ENCODE peak calls at places on chromosomes 1 and 21, in four cellular contexts. R is EL, E is NCI-H2081 treated with DMSO at 0.1 percent for 48 hours, B is activated T-helper 1 cell treated with Interleukin-2 at 50 U/mL for 16 hours. P is an unnamed sample.

GRCh38 chr1:19425643-19426245 is 59.6 kb downstream of the CAPZB start:
- DNase-seq in R (no peak), E (no peak), B (no peak), P (no peak)

GRCh38 chr1:8239306-8240023 is 78.4 kb upstream of the SLC45A1 start:
- DNase-seq in R (no peak), E (no peak), B (no peak), P (peak)

GRCh38 chr1:58895559-58896135 is 111.8 kb upstream of the JUN start:
- DNase-seq in R (peak), E (no peak), B (no peak), P (no peak)

GRCh38 chr1:175877939-175878730 is 134.7 kb upstream of the TNR start:
- DNase-seq in R (no peak), E (no peak), B (no peak), P (peak)

GRCh38 chr1:210920716-210921694 is 212.9 kb downstream of the KCNH1 start:
- DNase-seq in R (no peak), E (no peak), B (no peak), P (no peak)

GRCh38 chr1:208475449-208475848 is 231.3 kb upstream of the PLXNA2 start:
- DNase-seq in R (peak), E (no peak), B (no peak), P (peak)

GRCh38 chr1:27527223-27527856 is 37.4 kb upstream of the WASF2 start:
- DNase-seq in R (no peak), E (peak), B (no peak), P (peak)

GRCh38 chr1:101190441-101190840 is 46.4 kb upstream of the S1PR1 start:
- DNase-seq in R (peak), E (no peak), B (no peak), P (peak)

GRCh38 chr1:23452011-23452411 is 27.5 kb upstream of the TCEA3 start:
- DNase-seq in R (peak), E (no peak), B (peak), P (peak)

GRCh38 chr1:85445906-85446305 is 19.1 kb downstream of the DDAH1 start:
- DNase-seq in R (no peak), E (no peak), B (no peak), P (no peak)

GRCh38 chr1:81681570-81681969 is 119.2 kb upstream of the ADGRL2 start:
- DNase-seq in R (peak), E (no peak), B (no peak), P (peak)

GRCh38 chr21:41965447-41966340 is 11.9 kb upstream of the C2CD2 start:
- DNase-seq in R (no peak), E (no peak), B (no peak), P (no peak)

GRCh38 chr1:93681549-93682412 is at the start of gene BCAR3:
- DNase-seq in R (peak), E (no peak), B (no peak), P (peak)